ENCODE peak calls at places on chromosome 18, in ten cellular contexts. J, A, R, U, S, L, C, F, X and Y are unnamed samples.

GRCh38 chr18:68676913-68677312 is 38.0 kb downstream of the TMX3 start:
- DNase-seq in J (no peak), A (no peak), R (peak; percentile 31), U (no peak), S (no peak), L (no peak), C (no peak), F (peak; percentile 15), X (no peak), Y (no peak)

GRCh38 chr18:48767090-48767670 is 183.6 kb downstream of the SMAD7 start:
- DNase-seq in J (no peak), A (no peak), R (peak; percentile 46), U (no peak), S (no peak), L (no peak), C (no peak), F (peak; percentile 78), X (no peak), Y (peak; percentile 76)

GRCh38 chr18:48826806-48827205 is 124.0 kb downstream of the SMAD7 start:
- DNase-seq in J (no peak), A (no peak), R (no peak), U (no peak), S (no peak), L (no peak), C (no peak), F (peak; percentile 49), X (no peak), Y (no peak)

GRCh38 chr18:3889803-3890202 is 439.8 kb downstream of the TGIF1 start:
- DNase-seq in J (no peak), A (no peak), R (peak; percentile 25), U (no peak), S (peak; percentile 85), L (no peak), C (no peak), F (peak; percentile 86), X (no peak), Y (no peak)

GRCh38 chr18:33755918-33756590 is 178.0 kb downstream of the ASXL3 start:
- DNase-seq in J (peak; percentile 66), A (no peak), R (peak; percentile 27), U (no peak), S (peak; percentile 92), L (no peak), C (peak; percentile 77), F (peak; percentile 76), X (peak; percentile 43), Y (no peak)

GRCh38 chr18:79988925-79989361 is 580 bp upstream of the TXNL4A start:
- DNase-seq in J (peak; percentile 34), A (no peak), R (peak; percentile 62), U (no peak), S (peak; percentile 38), L (no peak), C (no peak), F (peak; percentile 32), X (no peak), Y (peak; percentile 43)

GRCh38 chr18:34493566-34494358 is 216.3 kb upstream of the DTNA start:
- DNase-seq in J (peak; percentile 22), A (peak; percentile 54), R (peak; percentile 1), U (peak; percentile 78), S (peak; percentile 53), L (no peak), C (no peak), F (peak; percentile 6), X (peak; percentile 60), Y (no peak)

GRCh38 chr18:452801-453200 is 47.7 kb downstream of the COLEC12 start:
- DNase-seq in J (no peak), A (no peak), R (no peak), U (no peak), S (no peak), L (no peak), C (no peak), F (no peak), X (no peak), Y (no peak)

GRCh38 chr18:42649636-42650035 is 465.8 kb downstream of the RIT2 start:
- DNase-seq in J (peak; percentile 79), A (no peak), R (peak; percentile 86), U (no peak), S (no peak), L (no peak), C (peak; percentile 70), F (no peak), X (no peak), Y (no peak)

GRCh38 chr18:36933552-36933951 is 104.6 kb downstream of the KIAA1328 start:
- DNase-seq in J (no peak), A (no peak), R (no peak), U (no peak), S (no peak), L (no peak), C (no peak), F (no peak), X (no peak), Y (no peak)

GRCh38 chr18:4765401-4765800 is 310.3 kb upstream of the DLGAP1 start:
- DNase-seq in J (no peak), A (no peak), R (no peak), U (no peak), S (no peak), L (no peak), C (no peak), F (no peak), X (no peak), Y (no peak)

GRCh38 chr18:57269756-57270534 is 82.4 kb upstream of the ST8SIA3 start:
- DNase-seq in J (peak; percentile 70), A (no peak), R (no peak), U (no peak), S (no peak), L (no peak), C (peak; percentile 89), F (no peak), X (no peak), Y (no peak)

GRCh38 chr18:69677595-69677994 is 270.1 kb downstream of the CD226 start:
- DNase-seq in J (no peak), A (no peak), R (no peak), U (no peak), S (no peak), L (no peak), C (no peak), F (no peak), X (no peak), Y (no peak)

GRCh38 chr18:31684279-31685096 is at the start of gene B4GALT6:
- DNase-seq in J (no peak), A (peak; percentile 48), R (peak; percentile 35), U (peak; percentile 69), S (peak; percentile 61), L (no peak), C (no peak), F (peak; percentile 24), X (peak; percentile 57), Y (no peak)

GRCh38 chr18:51398104-51398503 is 200.6 kb upstream of the MEX3C start:
- DNase-seq in J (no peak), A (no peak), R (peak; percentile 48), U (no peak), S (no peak), L (no peak), C (no peak), F (peak; percentile 69), X (no peak), Y (no peak)

GRCh38 chr18:20960735-20961134 is 150.9 kb downstream of the ROCK1 start:
- DNase-seq in J (no peak), A (no peak), R (no peak), U (no peak), S (no peak), L (no peak), C (no peak), F (no peak), X (no peak), Y (no peak)

GRCh38 chr18:10397004-10397403 is 57.4 kb upstream of the APCDD1 start:
- DNase-seq in J (no peak), A (no peak), R (no peak), U (no peak), S (no peak), L (no peak), C (no peak), F (no peak), X (no peak), Y (no peak)

GRCh38 chr18:21052385-21052784 is 59.2 kb downstream of the ROCK1 start:
- DNase-seq in J (no peak), A (no peak), R (no peak), U (no peak), S (no peak), L (no peak), C (no peak), F (no peak), X (no peak), Y (no peak)

GRCh38 chr18:7812431-7813063 is 245.4 kb downstream of the PTPRM start:
- DNase-seq in J (peak; percentile 67), A (peak; percentile 34), R (peak; percentile 76), U (no peak), S (peak; percentile 47), L (no peak), C (peak; percentile 78), F (peak; percentile 81), X (no peak), Y (peak; percentile 71)

GRCh38 chr18:11850821-11851155 is 425 bp upstream of the CHMP1B start:
- DNase-seq in J (no peak), A (no peak), R (no peak), U (no peak), S (no peak), L (no peak), C (peak; percentile 82), F (no peak), X (no peak), Y (peak; percentile 43)

GRCh38 chr18:45879681-45880655 is 54.5 kb downstream of the SIGLEC15 start:
- DNase-seq in J (peak; percentile 36), A (peak; percentile 82), R (peak; percentile 70), U (peak; percentile 54), S (peak; percentile 67), L (peak; percentile 49), C (peak; percentile 44), F (peak; percentile 47), X (peak; percentile 30), Y (no peak)

GRCh38 chr18:12291161-12291560 is 16.9 kb upstream of the TUBB6 start:
- DNase-seq in J (no peak), A (no peak), R (no peak), U (no peak), S (no peak), L (no peak), C (no peak), F (no peak), X (no peak), Y (no peak)

GRCh38 chr18:69401475-69402218 is 959 bp downstream of the DOK6 start:
- DNase-seq in J (no peak), A (no peak), R (peak; percentile 28), U (no peak), S (no peak), L (no peak), C (no peak), F (peak; percentile 22), X (peak; percentile 61), Y (no peak)

GRCh38 chr18:62781262-62781661 is 65.9 kb downstream of the PHLPP1 start:
- DNase-seq in J (no peak), A (no peak), R (no peak), U (no peak), S (no peak), L (no peak), C (no peak), F (no peak), X (no peak), Y (no peak)

GRCh38 chr18:48934400-48934707 is 16.4 kb downstream of the SMAD7 start:
- DNase-seq in J (no peak), A (no peak), R (no peak), U (no peak), S (no peak), L (no peak), C (no peak), F (no peak), X (no peak), Y (no peak)

GRCh38 chr18:62264984-62265383 is 60.1 kb upstream of the TNFRSF11A start:
- DNase-seq in J (no peak), A (no peak), R (no peak), U (no peak), S (no peak), L (no peak), C (no peak), F (no peak), X (no peak), Y (no peak)

GRCh38 chr18:61946449-61946848 is 53.6 kb upstream of the RNF152 start:
- DNase-seq in J (no peak), A (no peak), R (no peak), U (no peak), S (no peak), L (no peak), C (no peak), F (no peak), X (no peak), Y (no peak)

GRCh38 chr18:12086677-12087482 is 6.8 kb upstream of the ANKRD62 start:
- DNase-seq in J (no peak), A (no peak), R (no peak), U (no peak), S (no peak), L (no peak), C (no peak), F (no peak), X (no peak), Y (no peak)